ENCODE peak calls at places on chromosomes 2 and 18, in five cellular contexts. J, O, Y, F and X are unnamed samples. For H3K4me1, the result is how much of the 10 kb centered on the place peaks cover.

GRCh38 chr2:172427256-172427989 is at the start of gene ITGA6:
- DNase-seq in J (peak), O (no peak), Y (peak), F (peak), X (peak)

GRCh38 chr18:62126776-62127175 is 60.1 kb downstream of the PIGN start:
- DNase-seq in J (no peak), O (no peak), Y (no peak), F (no peak), X (no peak)

GRCh38 chr2:177338177-177338721 is 54.3 kb upstream of the AGPS start:
- DNase-seq in J (no peak), O (no peak), Y (no peak), F (no peak), X (no peak)

GRCh38 chr18:400466-400865 is 100.0 kb downstream of the COLEC12 start:
- DNase-seq in J (no peak), O (no peak), Y (no peak), F (no peak), X (no peak)

GRCh38 chr18:22558945-22559385 is 141.2 kb upstream of the CTAGE1 start:
- DNase-seq in J (peak), O (no peak), Y (peak), F (no peak), X (peak)

GRCh38 chr18:39188278-39188677 is 1622.7 kb upstream of the CELF4 start:
- DNase-seq in J (no peak), O (no peak), Y (peak), F (no peak), X (no peak)

GRCh38 chr2:187658952-187659525 is 104.8 kb upstream of the TFPI start:
- DNase-seq in J (no peak), O (peak), Y (peak), F (no peak), X (no peak)

GRCh38 chr2:189835855-189836558 is 51.8 kb downstream of the PMS1 start:
- DNase-seq in J (no peak), O (no peak), Y (no peak), F (no peak), X (no peak)

GRCh38 chr2:222993920-222994650 is 57.9 kb upstream of the KCNE4 start:
- DNase-seq in J (peak), O (no peak), Y (no peak), F (no peak), X (no peak)

GRCh38 chr2:195626507-195626906 is 30.5 kb upstream of the SLC39A10 start:
- DNase-seq in J (no peak), O (no peak), Y (no peak), F (no peak), X (no peak)

GRCh38 chr2:217825469-217826235 is 177.1 kb downstream of the TNS1 start:
- DNase-seq in J (no peak), O (no peak), Y (no peak), F (no peak), X (peak)

GRCh38 chr2:234158812-234159211 is 108.3 kb downstream of the SPP2 start:
- DNase-seq in J (no peak), O (no peak), Y (no peak), F (no peak), X (no peak)

GRCh38 chr2:144659731-144660275 is 139.9 kb upstream of the ZEB2 start:
- DNase-seq in J (peak), O (no peak), Y (no peak), F (peak), X (peak)

GRCh38 chr2:223633656-223634055 is 31.5 kb upstream of the SCG2 start:
- DNase-seq in J (no peak), O (no peak), Y (no peak), F (no peak), X (no peak)

GRCh38 chr18:38369772-38370690 is 804.4 kb upstream of the CELF4 start:
- DNase-seq in J (no peak), O (no peak), Y (no peak), F (no peak), X (no peak)

GRCh38 chr2:28445448-28446258 is 50.2 kb upstream of the PLB1 start:
- DNase-seq in J (peak), O (no peak), Y (no peak), F (no peak), X (no peak)

GRCh38 chr2:24832991-24833671 is 39.9 kb downstream of the CENPO start:
- DNase-seq in J (no peak), O (no peak), Y (peak), F (no peak), X (no peak)

GRCh38 chr18:62399781-62400308 is 74.7 kb downstream of the TNFRSF11A start:
- DNase-seq in J (no peak), O (peak), Y (peak), F (no peak), X (no peak)

GRCh38 chr2:102291221-102292075 is 19.9 kb upstream of the IL1RL1 start:
- DNase-seq in J (no peak), O (no peak), Y (no peak), F (no peak), X (no peak)

GRCh38 chr2:86301711-86302202 is 35.7 kb downstream of the REEP1 start:
- DNase-seq in J (no peak), O (no peak), Y (no peak), F (no peak), X (no peak)

GRCh38 chr18:69044215-69044614 is 246.3 kb downstream of the CCDC102B start:
- DNase-seq in J (no peak), O (no peak), Y (no peak), F (no peak), X (no peak)

GRCh38 chr2:2879776-2880175 is 497.8 kb downstream of the EIPR1 start:
- DNase-seq in J (no peak), O (no peak), Y (no peak), F (no peak), X (no peak)

GRCh38 chr18:7065736-7066135 is 51.9 kb downstream of the LAMA1 start:
- DNase-seq in J (no peak), O (no peak), Y (no peak), F (no peak), X (no peak)

GRCh38 chr2:123195957-123196356 is 829.1 kb upstream of the CNTNAP5 start:
- DNase-seq in J (no peak), O (no peak), Y (no peak), F (no peak), X (no peak)

GRCh38 chr2:131042161-131042775 is 51.0 kb downstream of the FAM168B start:
- DNase-seq in J (no peak), O (no peak), Y (peak), F (no peak), X (peak)

GRCh38 chr2:165369131-165369935 is 100.2 kb upstream of the CSRNP3 start:
- DNase-seq in J (no peak), O (peak), Y (peak), F (no peak), X (peak)

GRCh38 chr2:99692785-99693184 is 203.0 kb upstream of the REV1 start:
- DNase-seq in J (no peak), O (peak), Y (peak), F (no peak), X (no peak)

GRCh38 chr18:22297008-22297407 is 120.7 kb downstream of the CTAGE1 start:
- DNase-seq in J (no peak), O (no peak), Y (no peak), F (no peak), X (no peak)

GRCh38 chr2:144358979-144359541 is 160.9 kb downstream of the ZEB2 start:
- DNase-seq in J (no peak), O (no peak), Y (no peak), F (no peak), X (no peak)

GRCh38 chr2:24783641-24784040 is 9.6 kb downstream of the PTRHD1 start:
- DNase-seq in J (no peak), O (no peak), Y (no peak), F (no peak), X (no peak)

GRCh38 chr2:105397959-105398521 is 811 bp downstream of the FHL2 start:
- DNase-seq in J (no peak), O (no peak), Y (no peak), F (no peak), X (no peak)

GRCh38 chr18:51559198-51559901 is 361.9 kb upstream of the MEX3C start:
- DNase-seq in J (no peak), O (no peak), Y (peak), F (no peak), X (no peak)

GRCh38 chr2:121095257-121096080 is 189.5 kb downstream of the TFCP2L1 start:
- DNase-seq in J (peak), O (no peak), Y (peak), F (no peak), X (peak)

GRCh38 chr2:27369471-27370025 is 590 bp downstream of the EIF2B4 start:
- DNase-seq in J (peak), O (no peak), Y (no peak), F (no peak), X (no peak)

GRCh38 chr18:33239298-33239697 is 201.2 kb downstream of the CCDC178 start:
- DNase-seq in J (no peak), O (no peak), Y (no peak), F (no peak), X (no peak)

GRCh38 chr2:60505861-60506260 is 47.6 kb downstream of the BCL11A start:
- DNase-seq in J (no peak), O (no peak), Y (no peak), F (no peak), X (no peak)

GRCh38 chr18:3688682-3689081 is 238.7 kb downstream of the TGIF1 start:
- DNase-seq in J (no peak), O (no peak), Y (peak), F (no peak), X (no peak)

DNA sequence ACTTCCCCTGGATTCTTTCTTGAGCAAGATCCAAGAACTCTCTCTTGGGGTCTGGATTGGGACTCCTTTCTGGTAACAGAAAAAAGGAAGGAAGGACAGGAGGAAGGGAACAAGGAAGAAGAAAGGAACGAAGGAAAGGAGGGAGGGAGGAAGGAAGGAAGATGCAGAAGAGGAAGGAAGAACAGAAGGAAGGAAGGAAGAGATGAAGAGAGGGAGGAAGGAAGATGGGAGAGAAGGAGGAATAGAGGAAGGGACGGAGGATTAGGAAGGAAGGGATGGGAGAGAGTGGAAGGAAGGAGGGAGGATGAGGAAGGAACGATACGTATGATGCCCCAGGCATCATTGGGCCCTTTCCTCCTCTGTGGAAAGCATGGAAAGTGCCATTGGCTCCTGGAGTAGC is 58.6 kb downstream of the CYP26B1 start:
- DNase-seq in J (no peak), O (no peak), Y (no peak), F (no peak), X (no peak)
- H3K4me1 ChIP-seq in J (under half), O (under half), Y (under half), F (under half), X (under half)

GRCh38 chr2:203498161-203498560 is 36.9 kb downstream of the RAPH1 start:
- DNase-seq in J (no peak), O (no peak), Y (no peak), F (no peak), X (no peak)
- H3K27ac ChIP-seq in J (no peak), O (no peak), Y (no peak), F (no peak), X (peak)

GRCh38 chr2:20481798-20482405 is 35.0 kb downstream of the RHOB start:
- DNase-seq in J (no peak), O (no peak), Y (no peak), F (no peak), X (no peak)
- H3K4me1 ChIP-seq in J (under half), O (under half), Y (under half), F (under half), X (under half)

DNA sequence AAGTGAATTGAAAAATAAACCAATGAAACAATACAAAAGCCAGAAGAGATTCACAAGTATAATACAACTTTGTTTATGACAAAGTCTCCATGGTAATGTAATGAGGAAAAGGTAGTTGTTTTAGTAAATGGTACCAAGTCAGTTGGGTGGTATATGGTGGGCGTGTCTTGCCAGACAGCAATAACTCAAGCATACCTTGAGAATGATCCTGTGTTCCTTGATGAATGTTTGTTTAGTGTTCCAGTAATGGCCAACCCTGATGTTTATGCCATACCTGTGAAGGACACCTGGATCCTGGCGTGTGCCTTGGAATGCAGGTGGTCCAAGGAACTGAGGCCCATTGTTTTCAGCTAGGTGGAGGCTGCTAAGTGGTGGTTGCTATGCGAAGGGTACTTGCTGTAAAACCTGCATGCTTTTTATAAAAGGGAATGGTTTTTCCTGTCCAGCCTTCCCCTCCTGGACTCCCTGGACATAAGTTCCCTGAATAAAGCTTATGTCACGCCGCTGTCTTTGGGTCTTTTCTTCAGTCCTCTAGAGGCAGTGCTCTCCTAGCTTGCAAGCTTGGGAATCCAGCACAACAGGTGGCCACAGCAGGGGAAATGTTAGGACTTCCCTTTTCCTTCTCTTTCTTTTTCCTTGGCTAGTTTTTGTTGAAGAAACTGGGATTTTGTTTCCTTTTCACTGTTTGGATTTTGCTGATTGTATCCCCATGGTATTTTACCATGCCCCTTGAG is 54.7 kb downstream of the MTA3 start:
- DNase-seq in J (no peak), O (peak), Y (peak), F (no peak), X (no peak)
- H3K27ac ChIP-seq in J (no peak), O (no peak), Y (no peak), F (no peak), X (no peak)

GRCh38 chr2:238999290-238999741 is 151.4 kb downstream of the TWIST2 start:
- DNase-seq in J (no peak), O (no peak), Y (peak), F (no peak), X (no peak)

GRCh38 chr2:238997684-238998083 is 149.8 kb downstream of the TWIST2 start:
- DNase-seq in J (no peak), O (no peak), Y (peak), F (no peak), X (no peak)

GRCh38 chr2:239000089-239000488 is 152.2 kb downstream of the TWIST2 start:
- DNase-seq in J (no peak), O (no peak), Y (peak), F (no peak), X (no peak)

GRCh38 chr2:238997137-238997390 is 149.2 kb downstream of the TWIST2 start:
- DNase-seq in J (no peak), O (no peak), Y (peak), F (no peak), X (no peak)

GRCh38 chr2:238998775-238999174 is 150.9 kb downstream of the TWIST2 start:
- DNase-seq in J (no peak), O (no peak), Y (peak), F (no peak), X (no peak)
- H3K4me1 ChIP-seq in J (under half), O (under half), Y (under half), F (under half), X (under half)

DNA sequence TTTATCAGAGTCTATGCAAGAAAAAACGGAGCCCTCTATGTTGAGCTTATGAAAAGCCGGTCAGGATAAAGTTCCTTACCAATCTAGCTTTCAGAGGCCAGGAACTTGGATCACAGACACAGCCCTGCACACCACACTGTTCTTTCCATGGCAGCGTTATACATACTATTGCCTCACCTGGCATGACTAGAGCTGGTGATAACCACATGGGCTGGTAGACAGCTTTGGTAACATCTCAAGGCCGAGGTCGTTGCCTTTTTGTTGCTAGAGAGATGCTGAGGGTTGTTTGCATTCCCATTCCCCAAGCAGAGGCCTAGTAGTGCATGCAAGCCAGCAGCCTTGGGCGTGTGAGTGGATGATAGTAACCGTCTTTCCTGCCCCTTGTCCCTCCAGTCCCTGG is 78.0 kb downstream of the ITGB1BP1 start:
- DNase-seq in J (no peak), O (no peak), Y (no peak), F (no peak), X (no peak)
- H3K27ac ChIP-seq in J (no peak), O (no peak), Y (no peak), F (no peak), X (no peak)

GRCh38 chr2:9565436-9566153 is 10.0 kb upstream of the ADAM17 start:
- DNase-seq in J (peak), O (no peak), Y (no peak), F (no peak), X (no peak)
- H3K4me1 ChIP-seq in J (under half), O (under half), Y (under half), F (under half), X (under half)